ENCODE peak calls at places on chromosomes 1 and 21, in six cellular contexts. H is kidney tubule cell; Q is nucleus accumbens; I is activated CD8-positive, alpha-beta memory T cell treated with anti-CD3 and anti-CD28 coated beads for 4 hours; U is left ventricle myocardium inferior; Z is posterior vena cava. J is an unnamed sample.

GRCh38 chr1:95006681-95007080 is 66.1 kb downstream of the ALG14 start:
- DNase-seq in H (no peak), Q (no peak), I (no peak), U (no peak), Z (no peak), J (no peak)

GRCh38 chr21:43877936-43878575 is 13.0 kb downstream of the AGPAT3 start:
- DNase-seq in H (no peak), Q (no peak), I (no peak), U (no peak), Z (peak), J (no peak)

GRCh38 chr1:23543707-23544443 is 12.8 kb upstream of the E2F2 start:
- DNase-seq in H (peak), Q (no peak), I (no peak), U (no peak), Z (no peak), J (no peak)

GRCh38 chr1:243465738-243466137 is 209.9 kb downstream of the SDCCAG8 start:
- DNase-seq in H (no peak), Q (no peak), I (no peak), U (no peak), Z (no peak), J (no peak)

GRCh38 chr1:71857862-71858261 is 424.5 kb downstream of the NEGR1 start:
- DNase-seq in H (no peak), Q (no peak), I (no peak), U (no peak), Z (no peak), J (no peak)

GRCh38 chr1:71465093-71465492 is 384.3 kb upstream of the ZRANB2 start:
- DNase-seq in H (no peak), Q (no peak), I (no peak), U (no peak), Z (no peak), J (no peak)

GRCh38 chr1:77762072-77762476 is 2.4 kb upstream of the USP33 start:
- DNase-seq in H (peak), Q (no peak), I (no peak), U (no peak), Z (no peak), J (peak)

GRCh38 chr1:8661185-8662110 is 156.0 kb downstream of the RERE start:
- DNase-seq in H (peak), Q (no peak), I (no peak), U (no peak), Z (no peak), J (peak)

GRCh38 chr1:166017395-166017794 is 149.4 kb downstream of the FAM78B start:
- DNase-seq in H (no peak), Q (no peak), I (no peak), U (no peak), Z (no peak), J (no peak)

GRCh38 chr1:92577251-92577895 is 90.6 kb upstream of the GFI1 start:
- DNase-seq in H (no peak), Q (no peak), I (no peak), U (peak), Z (no peak), J (peak)

GRCh38 chr1:184502154-184502553 is 115.3 kb downstream of the C1orf21 start:
- DNase-seq in H (no peak), Q (no peak), I (no peak), U (no peak), Z (no peak), J (no peak)

GRCh38 chr1:226525750-226526149 is 22.8 kb upstream of the STUM start:
- DNase-seq in H (no peak), Q (no peak), I (no peak), U (no peak), Z (no peak), J (no peak)

GRCh38 chr1:29687601-29688244 is 451.4 kb downstream of the PTPRU start:
- DNase-seq in H (no peak), Q (no peak), I (no peak), U (no peak), Z (no peak), J (no peak)

GRCh38 chr1:187408217-187409004 is 579.7 kb downstream of the PLA2G4A start:
- DNase-seq in H (peak), Q (no peak), I (no peak), U (no peak), Z (no peak), J (no peak)

GRCh38 chr1:93692983-93693591 is 11.4 kb upstream of the BCAR3 start:
- DNase-seq in H (peak), Q (no peak), I (no peak), U (no peak), Z (peak), J (peak)

J was measured in PC-3.